ENCODE peak calls at places on chromosomes 11 and 22, in five cellular contexts. Z is Peyer's patch, A is spleen, V is HCT116, S is upper lobe of left lung. Q is an unnamed sample.

GRCh38 chr22:42688241-42688913 is 32.3 kb downstream of the A4GALT start:
- DNase-seq in Z (peak), A (no peak), V (no peak), S (peak), Q (peak)

GRCh38 chr22:36659762-36660509 is 43.6 kb downstream of the CACNG2 start:
- DNase-seq in Z (peak), A (peak), V (peak), S (peak), Q (peak)

GRCh38 chr22:47448231-47449035 is 686.0 kb downstream of the TBC1D22A start:
- DNase-seq in Z (no peak), A (no peak), V (no peak), S (no peak), Q (no peak)

GRCh38 chr11:44301856-44302231 is 8.1 kb downstream of the ALX4 start:
- DNase-seq in Z (no peak), A (no peak), V (peak), S (no peak), Q (peak)

GRCh38 chr11:119356349-119357031 is 10.0 kb upstream of the MFRP start:
- DNase-seq in Z (peak), A (peak), V (peak), S (peak), Q (peak)

GRCh38 chr11:30987819-30988218 is 381.7 kb downstream of the DCDC1 start:
- DNase-seq in Z (no peak), A (no peak), V (no peak), S (no peak), Q (no peak)

GRCh38 chr11:9662273-9662672 is 1.6 kb upstream of the SWAP70 start:
- DNase-seq in Z (no peak), A (no peak), V (no peak), S (peak), Q (no peak)

GRCh38 chr11:73431431-73431830 is 55.2 kb downstream of the RELT start:
- DNase-seq in Z (no peak), A (no peak), V (no peak), S (no peak), Q (no peak)

GRCh38 chr11:221539-221938 is 14.0 kb downstream of the RIC8A start:
- DNase-seq in Z (no peak), A (no peak), V (no peak), S (no peak), Q (no peak)

GRCh38 chr11:18526130-18526520 is 617 bp downstream of the TSG101 start:
- DNase-seq in Z (no peak), A (no peak), V (no peak), S (no peak), Q (peak)

GRCh38 chr11:44471603-44472002 is 93.9 kb upstream of the CD82 start:
- DNase-seq in Z (no peak), A (no peak), V (no peak), S (no peak), Q (no peak)

GRCh38 chr11:48017105-48017874 is 36.9 kb downstream of the PTPRJ start:
- DNase-seq in Z (no peak), A (peak), V (no peak), S (no peak), Q (no peak)

GRCh38 chr11:23278121-23278520 is 417.8 kb upstream of the CCDC179 start:
- DNase-seq in Z (no peak), A (no peak), V (no peak), S (no peak), Q (peak)

GRCh38 chr11:104898685-104899013 is 389 bp upstream of the CASP12 start:
- DNase-seq in Z (no peak), A (no peak), V (no peak), S (no peak), Q (no peak)

GRCh38 chr11:130588471-130588870 is 140.0 kb downstream of the ADAMTS15 start:
- DNase-seq in Z (no peak), A (no peak), V (no peak), S (no peak), Q (no peak)

GRCh38 chr11:130269544-130269943 is 45.2 kb downstream of the ZBTB44 start:
- DNase-seq in Z (no peak), A (no peak), V (no peak), S (no peak), Q (no peak)

GRCh38 chr11:17531818-17532131 is 12.4 kb downstream of the USH1C start:
- DNase-seq in Z (no peak), A (no peak), V (no peak), S (no peak), Q (peak)

GRCh38 chr22:38882480-38882879 is 10.5 kb upstream of the CBX6 start:
- DNase-seq in Z (no peak), A (no peak), V (no peak), S (no peak), Q (no peak)

GRCh38 chr22:38881997-38882396 is 10.0 kb upstream of the CBX6 start:
- DNase-seq in Z (no peak), A (no peak), V (no peak), S (no peak), Q (no peak)

GRCh38 chr22:38879961-38880360 is 7.9 kb upstream of the CBX6 start:
- DNase-seq in Z (no peak), A (no peak), V (no peak), S (no peak), Q (no peak)

GRCh38 chr22:38882972-38883622 is 11.1 kb upstream of the CBX6 start:
- DNase-seq in Z (no peak), A (no peak), V (no peak), S (no peak), Q (no peak)

DNA sequence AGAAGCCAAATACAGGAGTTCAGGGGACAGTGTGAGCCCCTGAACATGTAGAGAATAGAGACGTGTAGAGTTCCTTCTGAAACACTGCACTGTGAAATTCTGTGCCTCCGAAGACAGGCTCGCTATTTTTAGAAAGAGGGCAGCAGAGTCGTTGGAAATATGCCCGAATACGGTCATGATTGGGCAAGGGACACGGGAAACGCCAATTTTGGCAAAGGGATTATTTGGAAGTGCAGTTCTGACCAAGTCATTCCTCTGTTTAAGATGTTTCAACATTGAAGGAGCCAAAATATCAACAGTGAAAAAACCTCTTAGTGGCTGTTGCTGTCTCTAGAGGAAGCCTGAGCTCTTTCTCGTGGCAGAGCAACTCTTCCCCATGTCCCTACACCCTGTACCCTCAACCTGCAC is 9.5 kb upstream of the CBX6 start:
- DNase-seq in Z (no peak), A (no peak), V (no peak), S (peak), Q (no peak)
- TF ChIP-seq POLR2A in Z (no peak), A (no peak), V (no peak), S (no peak), Q (no peak)

DNA sequence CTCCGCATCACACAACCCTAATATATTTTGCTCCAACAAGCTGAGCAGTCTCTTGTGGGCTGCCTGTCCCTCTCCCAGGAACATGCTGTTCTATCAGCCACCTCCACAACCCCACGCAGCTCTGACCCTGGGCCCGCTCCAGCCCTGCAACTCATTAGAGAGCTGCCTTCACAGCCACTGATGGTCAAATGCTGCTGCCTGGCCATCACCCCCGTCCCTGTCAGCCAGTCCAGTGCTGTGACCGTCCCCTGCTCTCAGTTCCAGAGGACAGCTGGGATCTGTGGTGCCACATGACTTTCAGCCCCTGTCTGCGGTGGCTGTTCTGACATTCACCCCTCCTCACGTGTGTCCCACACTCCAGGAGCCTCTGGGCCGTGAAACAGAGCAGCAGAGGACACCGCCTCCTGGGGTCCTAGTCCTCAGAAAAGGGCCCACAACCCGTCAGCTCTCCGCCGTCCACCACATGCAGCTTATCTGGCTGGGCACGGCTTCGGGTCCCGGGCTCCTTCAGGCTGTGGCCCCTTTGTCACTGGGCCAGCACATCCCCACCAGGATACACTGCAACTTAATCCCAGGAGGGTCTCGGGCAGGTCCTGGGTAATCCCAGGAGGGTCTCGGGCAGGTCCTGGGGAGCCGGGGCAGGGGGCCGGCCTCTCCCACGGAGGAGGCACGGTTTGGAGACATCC is 14.9 kb downstream of the CRELD2 start:
- DNase-seq in Z (no peak), A (peak), V (no peak), S (no peak), Q (no peak)
- TF ChIP-seq POLR2A in Z (no peak), A (no peak), V (no peak), S (no peak), Q (no peak)

GRCh38 chr11:15764948-15765347 is 591.4 kb downstream of the SOX6 start:
- DNase-seq in Z (no peak), A (no peak), V (no peak), S (no peak), Q (no peak)
- TF ChIP-seq POLR2A in Z (no peak), A (no peak), V (no peak), S (no peak), Q (no peak)

DNA sequence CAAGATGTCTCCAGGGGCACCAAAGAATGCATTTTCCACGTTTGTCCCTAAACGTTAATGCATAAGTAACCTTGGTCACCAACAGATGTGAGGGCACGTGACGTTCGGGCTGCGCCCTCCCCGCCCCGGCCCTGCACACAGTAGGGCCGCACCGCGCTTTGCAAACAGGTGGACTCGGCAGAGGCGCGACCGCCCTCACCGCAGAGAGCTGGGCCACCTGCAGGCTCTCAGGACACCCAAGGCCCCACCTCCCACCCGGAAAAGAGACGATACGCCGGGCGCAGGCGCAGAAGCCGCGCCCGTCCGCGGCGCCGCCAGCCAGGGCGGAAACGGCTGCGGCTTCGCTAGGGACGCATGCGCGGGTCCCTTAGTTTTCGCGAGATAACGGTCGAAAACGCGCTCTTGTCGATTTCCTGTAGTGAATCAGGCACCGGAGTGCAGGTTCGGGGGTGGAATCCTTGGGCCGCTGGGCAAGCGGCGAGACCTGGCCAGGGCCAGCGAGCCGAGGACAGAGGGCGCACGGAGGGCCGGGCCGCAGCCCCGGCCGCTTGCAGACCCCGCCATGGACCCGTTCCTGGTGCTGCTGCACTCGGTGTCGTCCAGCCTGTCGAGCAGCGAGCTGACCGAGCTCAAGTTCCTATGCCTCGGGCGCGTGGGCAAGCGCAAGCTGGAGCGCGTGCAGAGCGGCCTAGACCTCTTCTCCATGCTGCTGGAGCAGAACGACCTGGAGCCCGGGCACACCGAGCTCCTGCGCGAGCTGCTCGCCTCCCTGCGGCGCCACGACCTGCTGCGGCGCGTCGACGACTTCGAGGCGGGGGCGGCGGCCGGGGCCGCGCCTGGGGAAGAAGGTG is at the start of gene FADD:
- DNase-seq in Z (peak), A (peak), V (peak), S (peak), Q (peak)
- TF ChIP-seq POLR2A in Z (peak), A (no peak), V (peak), S (peak), Q (peak)

GRCh38 chr22:22433770-22434169 is 74.8 kb downstream of the ZNF280B start:
- DNase-seq in Z (no peak), A (no peak), V (no peak), S (no peak), Q (no peak)
- TF ChIP-seq POLR2A in Z (no peak), A (no peak), V (no peak), S (no peak), Q (no peak)

DNA sequence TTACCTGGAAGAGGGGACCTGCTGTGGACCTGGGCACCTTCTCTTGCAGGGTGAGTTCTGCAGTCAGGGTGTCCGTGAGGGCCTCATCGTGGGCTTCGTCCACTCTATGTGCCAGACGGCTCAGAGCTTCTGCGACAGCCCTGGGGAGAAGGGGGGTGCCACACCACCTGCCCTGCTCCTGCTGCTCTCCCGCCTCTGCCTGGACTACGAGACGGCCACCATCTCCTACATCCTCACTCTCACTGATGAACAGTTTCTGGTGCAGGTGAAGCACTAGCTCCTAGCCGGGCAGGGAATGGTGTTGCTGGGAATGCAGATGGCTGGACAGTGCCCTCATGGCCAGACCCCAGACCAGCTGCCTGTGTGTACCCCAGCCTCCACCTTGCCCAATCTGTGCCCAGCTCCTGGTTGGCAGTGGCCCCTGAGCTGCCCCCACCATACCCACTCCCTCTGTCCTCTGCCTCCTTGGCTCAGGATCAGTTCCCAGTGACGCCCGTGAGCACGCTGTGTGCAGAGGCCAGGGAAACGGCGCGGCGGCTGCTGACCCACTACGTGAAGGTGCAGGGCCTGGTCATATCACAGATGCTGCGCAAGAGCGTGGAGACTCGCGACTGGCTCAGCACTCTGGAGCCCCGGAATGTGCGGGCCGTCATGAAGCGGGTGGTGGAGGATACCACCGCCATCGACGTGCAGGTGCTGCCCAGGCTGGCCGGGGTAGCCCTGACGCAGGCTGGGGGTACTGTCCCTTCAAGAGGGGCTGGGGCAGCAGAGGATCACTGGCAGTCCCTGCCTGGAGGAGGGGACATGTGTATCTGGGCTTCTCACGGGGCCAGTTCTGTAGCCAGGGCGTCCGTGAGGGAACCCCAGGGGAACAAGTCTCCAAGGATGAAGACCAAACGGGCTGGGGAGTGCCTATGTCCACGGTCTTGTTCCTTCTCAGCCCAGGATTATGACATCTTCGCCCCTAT is 2.2 kb upstream of the TM7SF2 start:
- DNase-seq in Z (no peak), A (peak), V (no peak), S (no peak), Q (no peak)
- TF ChIP-seq POLR2A in Z (no peak), A (no peak), V (no peak), S (no peak), Q (no peak)

GRCh38 chr11:2776351-2777061 is 76.7 kb upstream of the KCNQ1OT1 start:
- DNase-seq in Z (peak), A (peak), V (no peak), S (peak), Q (no peak)

GRCh38 chr11:2775083-2775625 is 75.4 kb upstream of the KCNQ1OT1 start:
- DNase-seq in Z (peak), A (peak), V (no peak), S (peak), Q (no peak)

GRCh38 chr11:2774173-2775082 is 74.6 kb upstream of the KCNQ1OT1 start:
- DNase-seq in Z (peak), A (peak), V (no peak), S (peak), Q (no peak)

GRCh38 chr11:2777396-2777795 is 77.6 kb upstream of the KCNQ1OT1 start:
- DNase-seq in Z (peak), A (no peak), V (no peak), S (peak), Q (peak)

GRCh38 chr11:2775626-2776350 is 76.0 kb upstream of the KCNQ1OT1 start:
- DNase-seq in Z (peak), A (peak), V (no peak), S (peak), Q (no peak)
- TF ChIP-seq POLR2A in Z (no peak), A (no peak), V (no peak), S (no peak), Q (no peak)

Q was measured in H54.